ENCODE peak calls at places on chromosomes 13 and 19, in eight cellular contexts. R, S, B, A, L, M, J and G are unnamed samples.
A peak's percentile ranks its signal among the peaks of the same experiment; 100 is the strongest.

GRCh38 chr19:54724142-54724541 is at the start of gene KIR3DL3:
- DNase-seq in B (no peak), J (no peak), A (no peak), M (no peak), L (no peak), S (no peak), R (peak; percentile 27), G (no peak)

GRCh38 chr13:97005631-97006262 is 11.5 kb upstream of the OXGR1 start:
- DNase-seq in S (peak; percentile 78), B (no peak), M (peak; percentile 42), L (no peak), R (no peak), J (no peak), A (peak; percentile 76), G (peak; percentile 62)

GRCh38 chr13:41691276-41691675 is 233.9 kb downstream of the RGCC start:
- DNase-seq in B (no peak), M (no peak), R (no peak), L (no peak), A (no peak), S (no peak), J (no peak), G (peak; percentile 56)

GRCh38 chr19:19274146-19274545 is 1.0 kb upstream of the TM6SF2 start:
- DNase-seq in L (no peak), R (no peak), M (no peak), S (no peak), B (no peak), J (no peak), A (no peak), G (no peak)

GRCh38 chr19:10503002-10503789 is at the start of gene KEAP1:
- DNase-seq in J (peak; percentile 50), M (no peak), S (peak; percentile 54), A (peak; percentile 42), B (no peak), R (peak; percentile 81), L (peak; percentile 63), G (peak; percentile 57)

GRCh38 chr19:56348289-56348877 is 33.7 kb upstream of the ZSCAN5A start:
- DNase-seq in S (peak; percentile 7), M (peak; percentile 7), A (no peak), R (peak; percentile 81), L (peak; percentile 31), B (no peak), J (no peak), G (peak; percentile 39)

GRCh38 chr19:35887197-35887596 is 13.1 kb downstream of the NFKBID start:
- DNase-seq in B (no peak), A (no peak), L (no peak), R (no peak), M (no peak), S (no peak), J (no peak), G (no peak)

GRCh38 chr19:13441810-13442512 is 64.3 kb downstream of the CACNA1A start:
- DNase-seq in B (no peak), S (peak; percentile 8), L (peak; percentile 91), J (peak; percentile 79), R (peak; percentile 71), M (peak; percentile 21), A (peak; percentile 37), G (peak; percentile 60)

GRCh38 chr13:61901946-61902541 is 486.4 kb upstream of the PCDH20 start:
- DNase-seq in M (no peak), J (no peak), L (no peak), R (no peak), B (no peak), A (no peak), S (no peak), G (no peak)

GRCh38 chr19:33240181-33240771 is 14.6 kb upstream of the SLC7A10 start:
- DNase-seq in A (no peak), J (no peak), S (no peak), B (no peak), R (no peak), L (no peak), M (no peak), G (no peak)

GRCh38 chr13:110387451-110388140 is 80.5 kb downstream of the COL4A2 start:
- DNase-seq in S (peak; percentile 91), A (no peak), R (no peak), J (no peak), M (peak; percentile 53), B (no peak), L (peak; percentile 48), G (no peak)

GRCh38 chr19:40603719-40604646 is 2.8 kb downstream of the LTBP4 start:
- DNase-seq in M (peak; percentile 97), B (peak; percentile 88), R (peak; percentile 100), S (peak; percentile 98), L (peak; percentile 99), A (peak; percentile 93), J (peak; percentile 95), G (peak; percentile 97)

GRCh38 chr19:58409010-58409790 is 751 bp downstream of the ZNF584 start:
- DNase-seq in S (peak; percentile 49), A (no peak), R (peak; percentile 87), M (no peak), J (no peak), B (no peak), L (peak; percentile 37), G (peak; percentile 67)

GRCh38 chr19:11345122-11345752 is 831 bp downstream of the TMEM205 start:
- DNase-seq in M (no peak), S (no peak), L (no peak), A (peak; percentile 14), J (no peak), R (no peak), B (no peak), G (peak; percentile 40)

GRCh38 chr19:47227347-47228167 is 3.4 kb downstream of the BBC3 start:
- DNase-seq in B (peak; percentile 69), S (peak; percentile 98), R (peak; percentile 63), J (peak; percentile 96), M (peak; percentile 68), A (peak; percentile 92), L (peak; percentile 97), G (peak; percentile 94)

GRCh38 chr19:13984186-13984585 is 21.9 kb downstream of the RFX1 start:
- DNase-seq in S (no peak), A (no peak), B (no peak), M (no peak), L (peak; percentile 33), R (no peak), J (no peak), G (no peak)

GRCh38 chr19:35738021-35738886 is 4.0 kb downstream of the IGFLR1 start:
- DNase-seq in R (no peak), L (no peak), J (no peak), B (no peak), S (no peak), M (no peak), A (no peak), G (no peak)

GRCh38 chr13:86922936-86923335 is 748.2 kb upstream of the SLITRK5 start:
- DNase-seq in B (no peak), J (no peak), A (peak; percentile 42), M (no peak), R (no peak), L (no peak), S (peak; percentile 16), G (peak; percentile 37)

GRCh38 chr19:21851596-21852345 is 15.8 kb upstream of the ZNF43 start:
- DNase-seq in A (peak; percentile 95), R (peak; percentile 91), L (peak; percentile 98), M (peak; percentile 92), J (peak; percentile 95), B (no peak), S (peak; percentile 97), G (peak; percentile 98)

GRCh38 chr19:51777570-51778460 is 16.8 kb downstream of the FPR2 start:
- DNase-seq in L (peak; percentile 85), M (peak; percentile 68), R (peak; percentile 93), J (peak; percentile 70), S (peak; percentile 75), A (peak; percentile 81), B (no peak), G (peak; percentile 85)
- H3K4me3 ChIP-seq in L (no peak overlapping the region), M (no peak overlapping the region), R (no peak overlapping the region), J (no peak overlapping the region), S (peak overlapping the region; percentile 55), A (no peak overlapping the region), B (no peak overlapping the region), G (peak overlapping the region; percentile 33)

GRCh38 chr13:33401238-33401637 is 115.7 kb upstream of the STARD13 start:
- DNase-seq in S (no peak), B (no peak), J (no peak), M (no peak), R (no peak), A (no peak), L (no peak), G (no peak)
- H3K27ac ChIP-seq in S (no peak overlapping the region), B (no peak overlapping the region), J (no peak overlapping the region), M (no peak overlapping the region), R (no peak overlapping the region), A (no peak overlapping the region), L (no peak overlapping the region), G (no peak overlapping the region)

GRCh38 chr19:57406516-57407123 is 4.3 kb upstream of the ZNF17 start:
- DNase-seq in J (peak; percentile 58), R (peak; percentile 94), B (peak; percentile 17), M (peak; percentile 58), S (peak; percentile 60), L (peak; percentile 85), A (peak; percentile 16), G (peak; percentile 80)
- H2AFZ ChIP-seq in J (no peak overlapping the region), R (no peak overlapping the region), B (no peak overlapping the region), M (peak overlapping the region; percentile 58), S (peak overlapping the region; percentile 83), L (peak overlapping the region; percentile 38), A (no peak overlapping the region), G (no peak overlapping the region)

GRCh38 chr19:38735257-38735686 is 9.0 kb downstream of the CAPN12 start:
- DNase-seq in L (peak; percentile 72), A (no peak), J (no peak), M (peak; percentile 47), R (no peak), S (no peak), B (no peak), G (no peak)

GRCh38 chr19:38736036-38736412 is 8.2 kb downstream of the CAPN12 start:
- DNase-seq in M (no peak), A (peak; percentile 50), R (no peak), S (peak; percentile 44), L (peak; percentile 82), B (no peak), J (no peak), G (peak; percentile 79)

GRCh38 chr19:38737297-38737865 is 6.9 kb downstream of the CAPN12 start:
- DNase-seq in S (no peak), M (peak; percentile 0), B (no peak), A (no peak), J (no peak), R (no peak), L (no peak), G (no peak)

GRCh38 chr19:38737921-38738731 is 6.1 kb downstream of the CAPN12 start:
- DNase-seq in A (no peak), L (no peak), S (no peak), B (no peak), J (no peak), R (no peak), M (peak; percentile 0), G (no peak)

DNA sequence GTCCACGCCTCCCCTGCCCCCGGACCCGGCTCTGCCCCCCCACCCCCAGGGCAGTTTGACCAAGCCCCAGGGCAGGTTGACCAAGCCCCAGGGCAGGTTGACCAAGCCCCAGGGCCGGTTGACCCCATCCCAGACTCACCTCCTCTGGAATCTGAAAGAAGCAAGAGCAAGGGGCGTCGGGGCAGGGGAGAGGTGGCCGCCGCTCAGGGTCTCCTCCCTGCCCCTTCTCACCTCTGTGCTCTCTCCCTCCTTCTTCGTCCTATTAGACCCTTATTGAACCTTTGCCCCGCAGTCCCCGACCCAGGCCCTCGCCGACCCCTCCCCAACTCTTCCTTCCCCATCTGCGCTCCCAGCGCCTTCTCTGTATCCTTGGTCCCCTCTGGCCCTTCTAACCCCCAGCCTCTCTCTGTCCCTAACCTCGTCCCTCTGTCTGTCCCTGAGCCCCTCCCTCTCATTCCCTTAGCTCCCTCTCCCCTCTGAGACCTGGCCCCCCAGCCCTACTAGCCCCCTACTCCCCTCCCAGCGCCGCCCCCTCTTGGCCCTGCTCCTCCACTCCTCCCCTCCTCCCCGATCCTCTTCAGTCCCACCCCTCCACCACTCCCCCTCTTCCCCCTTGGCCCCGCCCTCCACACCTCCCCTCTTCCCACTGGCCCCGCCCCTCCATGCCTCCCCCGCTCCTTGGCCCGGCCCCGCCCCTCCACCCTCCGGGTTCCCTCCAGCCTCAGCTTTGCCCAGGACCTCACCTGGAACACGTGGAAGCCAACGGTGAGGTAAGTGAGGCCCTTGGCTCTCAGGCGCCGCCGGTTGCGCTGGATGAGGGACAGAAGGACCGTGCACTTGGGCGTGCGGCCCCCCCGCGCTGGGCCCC is 7.6 kb downstream of the CAPN12 start:
- DNase-seq in M (peak; percentile 36), B (peak; percentile 17), A (peak; percentile 45), R (peak; percentile 76), S (peak; percentile 31), L (peak; percentile 84), J (no peak), G (peak; percentile 52)
- H3K4me3 ChIP-seq in M (peak overlapping the region; percentile 41), B (peak overlapping the region; percentile 53), A (no peak overlapping the region), R (peak overlapping the region; percentile 5), S (no peak overlapping the region), L (peak overlapping the region; percentile 57), J (peak overlapping the region; percentile 69), G (peak overlapping the region; percentile 54)